ENCODE peak calls at places on chromosomes 16 and 17, in seven cellular contexts. H is left lung, O is thoracic aorta, G is cardiac muscle cell, D is tibial artery, Y is prostate gland, K is foreskin fibroblast. A is an unnamed sample.

GRCh38 chr17:65557349-65558310 is 3.8 kb downstream of the AXIN2 start:
- DNase-seq in D (no peak), K (peak; percentile 52), O (no peak), Y (no peak), G (no peak), H (no peak), A (peak; percentile 29)

GRCh38 chr17:7280519-7281073 is 922 bp upstream of the SLC2A4 start:
- DNase-seq in G (peak; percentile 87), H (peak; percentile 93), Y (peak; percentile 74), D (peak; percentile 91), O (peak; percentile 33), K (peak; percentile 64), A (peak; percentile 17)

GRCh38 chr16:72552675-72553074 is 380.7 kb upstream of the PMFBP1 start:
- DNase-seq in H (no peak), O (no peak), K (no peak), G (no peak), Y (no peak), D (no peak), A (no peak)

GRCh38 chr16:3696425-3697218 is 20.7 kb downstream of the TRAP1 start:
- DNase-seq in K (peak; percentile 74), D (no peak), G (no peak), H (no peak), O (no peak), Y (peak; percentile 69), A (peak; percentile 32)

GRCh38 chr16:58815188-58815888 is 81.2 kb upstream of the GOT2 start:
- DNase-seq in D (no peak), O (no peak), K (no peak), Y (no peak), H (no peak), G (no peak), A (no peak)

GRCh38 chr16:29256501-29256981 is 150.0 kb downstream of the NPIPB11 start:
- DNase-seq in O (no peak), G (peak; percentile 15), K (no peak), D (peak; percentile 56), Y (no peak), H (no peak), A (no peak)

GRCh38 chr17:15260376-15261062 is 4.6 kb downstream of the PMP22 start:
- DNase-seq in Y (peak; percentile 71), H (peak; percentile 93), O (peak; percentile 50), D (peak; percentile 94), G (peak; percentile 89), K (peak; percentile 82), A (peak; percentile 70)

GRCh38 chr17:82003411-82004381 is 19.0 kb downstream of the CENPX start:
- DNase-seq in G (no peak), H (no peak), D (peak; percentile 96), K (peak; percentile 97), O (peak; percentile 79), Y (no peak), A (peak; percentile 76)

GRCh38 chr17:80832266-80832676 is 159.4 kb upstream of the CHMP6 start:
- DNase-seq in G (peak; percentile 11), O (no peak), Y (no peak), H (peak; percentile 57), K (peak; percentile 79), D (peak; percentile 78), A (no peak)

GRCh38 chr17:863880-864279 is 81.7 kb downstream of the MRM3 start:
- DNase-seq in O (no peak), K (no peak), D (no peak), H (no peak), G (no peak), Y (no peak), A (no peak)

GRCh38 chr16:64094992-64095579 is 1026.8 kb downstream of the CDH11 start:
- DNase-seq in H (no peak), K (peak; percentile 37), D (no peak), Y (no peak), G (no peak), O (no peak), A (peak; percentile 16)

GRCh38 chr16:15874745-15875314 is 13.6 kb downstream of the CEP20 start:
- DNase-seq in D (peak; percentile 66), K (peak; percentile 67), Y (peak; percentile 37), O (no peak), G (peak; percentile 68), H (no peak), A (peak; percentile 41)

GRCh38 chr16:85146532-85146797 is 34.2 kb upstream of the CIBAR2 start:
- DNase-seq in K (no peak), O (no peak), H (no peak), G (no peak), Y (no peak), D (no peak), A (no peak)

GRCh38 chr17:81150379-81151038 is 14.8 kb upstream of the PVALEF start:
- DNase-seq in Y (no peak), O (no peak), D (no peak), K (no peak), H (peak; percentile 95), G (no peak), A (no peak)

DNA sequence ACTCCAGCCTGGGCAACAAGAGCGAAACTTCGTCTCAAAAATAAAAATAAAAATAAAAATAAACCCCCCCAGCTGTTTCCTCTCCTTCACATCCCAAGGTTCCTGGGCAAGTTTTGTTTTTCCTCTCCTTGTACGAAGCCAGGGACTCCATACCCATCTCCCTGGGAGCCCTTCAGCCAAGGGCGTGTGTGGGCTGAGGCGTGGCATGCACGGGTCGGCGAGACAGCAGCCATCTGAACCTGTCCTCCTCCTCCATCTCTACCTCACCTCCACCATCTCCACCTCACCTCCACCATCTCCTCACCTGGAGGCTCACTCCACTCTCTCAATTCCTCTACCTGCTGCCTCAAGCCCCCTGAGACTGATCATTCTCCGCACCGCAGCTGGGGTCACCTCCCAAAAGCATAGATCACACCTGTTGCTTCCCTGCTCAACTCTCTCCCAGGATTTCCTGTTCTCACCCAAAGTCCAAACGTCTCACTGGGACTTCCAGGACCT is 16.9 kb downstream of the AANAT start:
- DNase-seq in O (no peak), K (no peak), G (no peak), H (no peak), Y (no peak), D (no peak), A (no peak)
- H3K4me3 ChIP-seq in O (no peak overlapping the region), K (no peak overlapping the region), G (no peak overlapping the region), H (no peak overlapping the region), Y (no peak overlapping the region), D (no peak overlapping the region), A (no peak overlapping the region)

DNA sequence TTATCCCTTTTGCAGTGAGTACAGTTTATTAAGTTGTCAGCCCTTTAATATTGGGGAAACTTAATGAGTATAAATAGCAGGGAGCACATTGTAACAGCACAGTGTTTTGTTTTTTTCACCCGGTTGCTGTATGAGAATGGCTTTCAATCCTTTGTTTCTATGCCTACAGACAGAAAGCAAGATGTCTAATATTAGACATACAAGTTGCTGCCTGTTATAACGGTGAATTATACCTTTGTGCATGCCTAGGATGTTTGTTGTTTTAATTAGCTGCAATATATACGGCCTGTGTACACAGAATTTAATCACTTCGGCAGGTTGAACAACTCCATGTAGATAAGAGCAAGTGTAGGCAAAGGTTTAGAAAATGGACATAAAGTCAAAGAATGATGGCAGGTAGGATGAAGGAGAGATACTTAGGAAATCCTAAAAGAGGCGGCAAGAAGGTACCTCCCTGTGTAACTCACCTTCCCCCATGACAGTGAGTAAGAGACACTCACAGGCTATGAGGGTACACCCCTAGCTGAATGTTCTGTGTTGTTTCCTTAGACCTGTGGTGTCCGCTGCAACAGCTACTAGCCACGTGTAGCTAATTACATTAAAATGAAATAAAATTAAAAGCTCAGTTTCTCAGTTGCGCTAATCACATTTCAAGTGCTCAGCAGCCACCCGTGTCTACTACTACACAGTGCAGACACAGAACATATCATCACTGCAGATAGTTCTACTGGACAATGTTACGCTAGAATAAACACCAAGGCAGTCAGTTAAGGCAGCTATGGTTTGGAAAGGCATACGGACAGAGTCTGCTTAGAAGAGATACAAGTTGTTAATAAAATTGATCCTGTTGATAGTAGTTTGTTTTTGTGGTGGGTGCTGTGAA is 10.9 kb downstream of the SLC7A6OS start:
- DNase-seq in K (no peak), D (no peak), Y (no peak), G (no peak), O (no peak), H (no peak), A (no peak)
- TF ChIP-seq CTCF in K (no peak), D (no peak), Y (no peak), G (no peak), O (no peak), H (no peak), A (no peak)

DNA sequence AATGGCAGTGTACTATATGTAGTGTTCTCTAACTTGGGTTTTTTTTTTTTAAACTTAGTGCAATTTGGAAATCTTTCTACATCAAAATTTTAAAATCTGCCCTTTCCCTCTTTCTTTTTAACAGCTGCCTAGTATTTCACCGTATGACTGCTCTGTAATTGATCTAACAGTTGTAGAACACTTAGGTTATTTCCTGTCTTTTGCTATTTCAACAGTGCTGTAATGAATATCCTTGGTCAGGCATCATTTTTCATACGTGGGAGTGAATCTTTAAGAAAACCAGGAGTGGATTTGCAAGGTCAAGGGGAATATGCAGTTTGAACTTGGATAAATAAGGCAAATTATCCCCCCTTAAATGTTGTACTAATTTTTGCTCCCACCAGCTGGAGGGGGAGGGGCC is 3.8 kb downstream of the NLRC5 start:
- DNase-seq in H (no peak), K (no peak), O (no peak), D (no peak), G (no peak), Y (no peak), A (no peak)
- H3K4me3 ChIP-seq in H (no peak overlapping the region), K (no peak overlapping the region), O (no peak overlapping the region), D (no peak overlapping the region), G (no peak overlapping the region), Y (no peak overlapping the region), A (no peak overlapping the region)

GRCh38 chr16:51151435-51151950 is 423 bp upstream of the SALL1 start:
- DNase-seq in O (no peak), K (peak; percentile 74), H (no peak), Y (no peak), G (peak; percentile 96), D (no peak), A (no peak)

GRCh38 chr16:51153275-51153991 is 2.4 kb upstream of the SALL1 start:
- DNase-seq in H (no peak), O (no peak), K (no peak), D (no peak), G (peak; percentile 52), Y (no peak), A (no peak)

GRCh38 chr16:51152691-51153261 is 1.7 kb upstream of the SALL1 start:
- DNase-seq in K (peak; percentile 60), O (no peak), G (peak; percentile 55), H (no peak), Y (no peak), D (no peak), A (no peak)

GRCh38 chr16:51150894-51151320 is at the start of gene SALL1:
- DNase-seq in G (peak; percentile 62), H (peak; percentile 71), O (no peak), K (no peak), D (no peak), Y (no peak), A (no peak)

DNA sequence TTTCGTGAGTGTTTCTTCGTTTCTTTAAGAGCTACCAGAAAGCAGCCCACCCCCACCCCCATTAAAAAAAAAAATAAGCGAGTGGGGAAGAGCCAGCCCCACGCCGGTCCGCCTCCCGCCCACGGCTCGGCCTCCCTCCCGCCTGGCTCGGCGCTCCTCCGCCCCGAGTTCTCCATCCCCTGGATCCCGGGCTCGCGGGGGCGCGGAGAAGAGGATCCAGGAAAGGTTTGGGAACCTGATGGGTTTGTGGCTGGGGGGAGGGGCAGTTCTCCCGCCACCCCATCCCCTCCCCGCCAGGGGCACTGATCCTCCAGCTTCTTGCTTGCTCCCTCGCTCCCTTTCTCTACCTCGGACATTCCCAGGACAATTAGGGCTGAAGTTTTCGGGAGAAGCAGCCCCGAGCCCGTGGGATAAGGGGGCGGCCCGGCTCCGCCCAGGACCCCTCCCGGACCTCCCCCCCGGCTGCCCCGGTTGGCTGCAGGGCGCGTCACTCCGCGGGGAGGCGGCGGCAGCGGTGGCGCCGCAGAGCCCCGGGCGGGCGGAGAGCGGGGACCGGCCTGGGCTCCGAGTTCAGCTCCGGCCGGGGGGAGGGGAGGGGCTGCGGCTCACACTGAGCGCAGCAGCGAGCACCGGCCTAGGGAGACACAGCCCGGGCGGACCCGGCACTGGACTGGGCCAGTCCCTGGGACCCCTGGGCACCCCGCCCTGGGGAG is 1.0 kb upstream of the SALL1 start:
- DNase-seq in K (peak; percentile 93), D (peak; percentile 63), Y (no peak), H (peak; percentile 68), G (peak; percentile 95), O (no peak), A (peak; percentile 59)
- TF ChIP-seq CTCF in K (peak; percentile 15), D (no peak), Y (no peak), H (no peak), G (no peak), O (no peak), A (peak; percentile 7)